ENCODE peak calls at places on chromosomes 12 and 14, in four cellular contexts. One of them, this sample, is unnamed.

GRCh38 chr12:28793767-28794166 is 355.3 kb upstream of the FAR2 start:
- DNase-seq in SK-N-SH: no peak
- DNase-seq in K562: no peak
- DNase-seq in HepG2: no peak
- DNase-seq in this sample: no peak

GRCh38 chr12:98758331-98758730 is 113.2 kb downstream of the APAF1 start:
- DNase-seq in SK-N-SH: no peak
- DNase-seq in HepG2: no peak
- DNase-seq in K562: no peak
- DNase-seq in this sample: no peak

GRCh38 chr12:43578782-43579181 is 26.8 kb upstream of the ADAMTS20 start:
- DNase-seq in SK-N-SH: no peak
- DNase-seq in HepG2: no peak
- DNase-seq in K562: no peak
- DNase-seq in this sample: no peak

GRCh38 chr12:104462931-104463339 is 6.2 kb downstream of the CHST11 start:
- DNase-seq in HepG2: no peak
- DNase-seq in SK-N-SH: no peak
- DNase-seq in K562: no peak
- DNase-seq in this sample: peak

GRCh38 chr12:76785407-76785806 is 21.5 kb downstream of the ZDHHC17 start:
- DNase-seq in K562: no peak
- DNase-seq in HepG2: no peak
- DNase-seq in SK-N-SH: no peak
- DNase-seq in this sample: no peak

GRCh38 chr14:60245316-60246177 is 3.5 kb upstream of the PPM1A start:
- DNase-seq in SK-N-SH: no peak
- DNase-seq in HepG2: no peak
- DNase-seq in K562: no peak
- DNase-seq in this sample: no peak

GRCh38 chr12:56071648-56072047 is 8.3 kb upstream of the ERBB3 start:
- DNase-seq in K562: no peak
- DNase-seq in HepG2: peak
- DNase-seq in SK-N-SH: no peak
- DNase-seq in this sample: no peak

GRCh38 chr12:7352661-7353060 is 48.8 kb downstream of the ACSM4 start:
- DNase-seq in HepG2: no peak
- DNase-seq in K562: no peak
- DNase-seq in SK-N-SH: no peak
- DNase-seq in this sample: no peak

GRCh38 chr12:41122894-41123293 is 65.2 kb upstream of the PDZRN4 start:
- DNase-seq in SK-N-SH: no peak
- DNase-seq in K562: no peak
- DNase-seq in HepG2: no peak
- DNase-seq in this sample: no peak

GRCh38 chr14:100677925-100678765 is 48.5 kb upstream of the DLK1 start:
- DNase-seq in K562: peak
- DNase-seq in SK-N-SH: peak
- DNase-seq in HepG2: no peak
- DNase-seq in this sample: peak

GRCh38 chr14:52365071-52365470 is 51.0 kb downstream of the PTGER2 start:
- DNase-seq in K562: no peak
- DNase-seq in SK-N-SH: no peak
- DNase-seq in HepG2: no peak
- DNase-seq in this sample: no peak

GRCh38 chr12:62720661-62721330 is 214.2 kb downstream of the PPM1H start:
- DNase-seq in SK-N-SH: no peak
- DNase-seq in K562: no peak
- DNase-seq in HepG2: no peak
- DNase-seq in this sample: no peak

GRCh38 chr12:116924558-116925453 is 14.1 kb downstream of the FBXW8 start:
- DNase-seq in SK-N-SH: no peak
- DNase-seq in K562: no peak
- DNase-seq in HepG2: peak
- DNase-seq in this sample: no peak

GRCh38 chr12:2960432-2960956 is 1.3 kb downstream of the TEAD4 start:
- DNase-seq in HepG2: peak
- DNase-seq in K562: no peak
- DNase-seq in SK-N-SH: no peak
- DNase-seq in this sample: no peak

GRCh38 chr14:50559990-50560928 is at the start of gene ATL1:
- DNase-seq in SK-N-SH: peak
- DNase-seq in HepG2: no peak
- DNase-seq in K562: peak
- DNase-seq in this sample: peak

GRCh38 chr12:52677671-52678070 is 2.5 kb downstream of the KRT1 start:
- DNase-seq in SK-N-SH: no peak
- DNase-seq in K562: no peak
- DNase-seq in HepG2: no peak
- DNase-seq in this sample: no peak

GRCh38 chr14:50501642-50502041 is 30.7 kb downstream of the MAP4K5 start:
- DNase-seq in K562: no peak
- DNase-seq in SK-N-SH: no peak
- DNase-seq in HepG2: no peak
- DNase-seq in this sample: no peak

GRCh38 chr12:104588048-104588942 is 131.5 kb downstream of the CHST11 start:
- DNase-seq in SK-N-SH: no peak
- DNase-seq in K562: no peak
- DNase-seq in HepG2: no peak
- DNase-seq in this sample: no peak

GRCh38 chr14:60222820-60223219 is 26.2 kb upstream of the PPM1A start:
- DNase-seq in SK-N-SH: no peak
- DNase-seq in K562: no peak
- DNase-seq in HepG2: no peak
- DNase-seq in this sample: no peak

GRCh38 chr12:3186546-3187237 is 109.5 kb downstream of the TSPAN9 start:
- DNase-seq in K562: no peak
- DNase-seq in HepG2: no peak
- DNase-seq in SK-N-SH: no peak
- DNase-seq in this sample: no peak

GRCh38 chr14:91647817-91648216 is 84.1 kb downstream of the CATSPERB start:
- DNase-seq in HepG2: no peak
- DNase-seq in SK-N-SH: no peak
- DNase-seq in K562: no peak
- DNase-seq in this sample: no peak

GRCh38 chr12:52691076-52691764 is 11.0 kb upstream of the KRT1 start:
- DNase-seq in HepG2: no peak
- DNase-seq in SK-N-SH: peak
- DNase-seq in K562: peak
- DNase-seq in this sample: no peak

GRCh38 chr14:77488558-77488957 is 10.1 kb downstream of the ISM2 start:
- DNase-seq in HepG2: no peak
- DNase-seq in K562: no peak
- DNase-seq in SK-N-SH: no peak
- DNase-seq in this sample: no peak

GRCh38 chr12:107645630-107646333 is 39.8 kb upstream of the PWP1 start:
- DNase-seq in HepG2: no peak
- DNase-seq in SK-N-SH: peak
- DNase-seq in K562: no peak
- DNase-seq in this sample: no peak

GRCh38 chr14:104735830-104736642 is 12.0 kb downstream of the ADSS1 start:
- DNase-seq in SK-N-SH: peak
- DNase-seq in K562: no peak
- DNase-seq in HepG2: peak
- DNase-seq in this sample: no peak

GRCh38 chr12:128933039-128933438 is 79.8 kb downstream of the GLT1D1 start:
- DNase-seq in HepG2: no peak
- DNase-seq in K562: peak
- DNase-seq in SK-N-SH: no peak
- DNase-seq in this sample: no peak

GRCh38 chr14:52067873-52068740 is 752 bp downstream of the NID2 start:
- DNase-seq in SK-N-SH: peak
- DNase-seq in HepG2: no peak
- DNase-seq in K562: no peak
- DNase-seq in this sample: no peak

GRCh38 chr12:94694732-94695131 is 44.4 kb upstream of the TMCC3 start:
- DNase-seq in HepG2: no peak
- DNase-seq in SK-N-SH: no peak
- DNase-seq in K562: no peak
- DNase-seq in this sample: no peak

DNA sequence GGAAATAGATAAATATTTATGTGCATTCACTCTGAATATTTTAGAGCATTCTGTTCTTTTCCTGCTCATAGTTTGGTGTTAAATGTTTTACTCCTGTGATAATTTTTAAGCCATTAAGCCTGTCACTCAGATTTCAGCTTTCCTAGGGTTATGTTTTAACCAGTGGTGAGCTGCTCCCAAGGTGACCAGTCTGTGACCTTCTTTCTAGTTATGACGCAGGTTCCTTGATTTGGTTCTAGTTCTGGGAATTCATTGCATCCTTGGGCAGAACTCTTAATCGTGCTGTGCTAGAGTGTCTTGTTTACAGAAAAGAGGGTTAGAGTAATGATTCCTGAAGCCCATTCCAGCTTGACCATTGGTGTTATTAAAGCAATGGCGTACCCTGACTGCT is 2.2 kb downstream of the GABARAPL1 start:
- DNase-seq in K562: no peak
- DNase-seq in HepG2: no peak
- DNase-seq in SK-N-SH: no peak
- DNase-seq in this sample: no peak
- TF ChIP-seq GABPA in K562: no peak
- TF ChIP-seq GABPA in HepG2: no peak
- TF ChIP-seq GABPA in SK-N-SH: no peak
- TF ChIP-seq GABPA in this sample: no peak

DNA sequence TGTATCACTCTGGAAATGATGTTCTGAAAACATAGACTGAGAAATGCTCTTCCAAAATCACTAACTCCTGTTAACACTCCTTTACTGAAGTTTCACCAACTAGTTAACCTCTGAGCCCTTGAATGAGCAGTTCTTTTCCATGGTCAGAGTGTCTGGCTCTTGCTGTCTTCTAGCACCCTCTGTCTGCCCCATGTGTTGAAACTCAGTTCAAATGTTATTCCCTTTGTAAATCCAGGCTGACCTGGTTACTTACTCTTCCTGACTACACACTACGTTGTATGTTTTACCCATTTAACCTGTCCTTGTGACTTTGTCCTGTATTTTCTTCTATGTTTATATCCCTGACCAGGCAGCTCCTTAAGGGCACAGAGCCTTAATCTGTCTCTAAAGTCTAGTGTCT is 388.9 kb upstream of the RPL10L start:
- DNase-seq in HepG2: peak
- DNase-seq in K562: no peak
- DNase-seq in SK-N-SH: no peak
- DNase-seq in this sample: no peak
- TF ChIP-seq CTCF in HepG2: peak
- TF ChIP-seq CTCF in K562: no peak
- TF ChIP-seq CTCF in SK-N-SH: no peak
- TF ChIP-seq CTCF in this sample: no peak

GRCh38 chr14:90429236-90429635 is 32.4 kb downstream of the CALM1 start:
- DNase-seq in HepG2: no peak
- DNase-seq in K562: no peak
- DNase-seq in SK-N-SH: no peak
- DNase-seq in this sample: no peak
- TF ChIP-seq GABPA in HepG2: no peak
- TF ChIP-seq GABPA in K562: no peak
- TF ChIP-seq GABPA in SK-N-SH: no peak
- TF ChIP-seq GABPA in this sample: no peak

DNA sequence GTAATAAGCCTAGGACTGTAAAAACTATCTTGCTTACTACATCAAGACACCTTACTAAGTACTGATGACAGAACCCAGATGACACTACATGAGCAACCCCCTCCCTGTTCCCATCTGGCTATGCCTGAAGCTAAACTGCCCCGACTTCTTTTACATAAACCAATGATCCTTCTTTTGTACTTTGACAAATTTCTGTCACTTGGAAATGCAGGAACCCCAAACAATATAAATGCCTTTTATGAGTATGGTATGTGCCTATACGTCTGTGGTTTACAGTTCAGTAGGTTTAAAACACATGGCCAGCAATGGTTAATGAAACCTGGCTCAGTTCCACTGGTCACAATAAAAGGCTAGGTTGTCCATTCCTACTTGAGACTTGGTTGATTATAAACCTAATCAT is 6.1 kb downstream of the SYCP3 start:
- DNase-seq in SK-N-SH: no peak
- DNase-seq in HepG2: no peak
- DNase-seq in K562: no peak
- DNase-seq in this sample: no peak
- TF ChIP-seq CTCF in SK-N-SH: no peak
- TF ChIP-seq CTCF in HepG2: no peak
- TF ChIP-seq CTCF in K562: no peak
- TF ChIP-seq CTCF in this sample: no peak

GRCh38 chr14:55127491-55127951 is 1.5 kb upstream of the LGALS3 start:
- DNase-seq in SK-N-SH: no peak
- DNase-seq in K562: no peak
- DNase-seq in HepG2: no peak
- DNase-seq in this sample: no peak

GRCh38 chr14:55130194-55130550 is 1.1 kb downstream of the LGALS3 start:
- DNase-seq in SK-N-SH: no peak
- DNase-seq in K562: no peak
- DNase-seq in HepG2: peak
- DNase-seq in this sample: no peak

GRCh38 chr14:55129086-55129427 is at the start of gene LGALS3:
- DNase-seq in K562: peak
- DNase-seq in HepG2: no peak
- DNase-seq in SK-N-SH: peak
- DNase-seq in this sample: no peak

GRCh38 chr14:55128386-55129085 is 516 bp upstream of the LGALS3 start:
- DNase-seq in HepG2: no peak
- DNase-seq in SK-N-SH: no peak
- DNase-seq in K562: no peak
- DNase-seq in this sample: no peak

DNA sequence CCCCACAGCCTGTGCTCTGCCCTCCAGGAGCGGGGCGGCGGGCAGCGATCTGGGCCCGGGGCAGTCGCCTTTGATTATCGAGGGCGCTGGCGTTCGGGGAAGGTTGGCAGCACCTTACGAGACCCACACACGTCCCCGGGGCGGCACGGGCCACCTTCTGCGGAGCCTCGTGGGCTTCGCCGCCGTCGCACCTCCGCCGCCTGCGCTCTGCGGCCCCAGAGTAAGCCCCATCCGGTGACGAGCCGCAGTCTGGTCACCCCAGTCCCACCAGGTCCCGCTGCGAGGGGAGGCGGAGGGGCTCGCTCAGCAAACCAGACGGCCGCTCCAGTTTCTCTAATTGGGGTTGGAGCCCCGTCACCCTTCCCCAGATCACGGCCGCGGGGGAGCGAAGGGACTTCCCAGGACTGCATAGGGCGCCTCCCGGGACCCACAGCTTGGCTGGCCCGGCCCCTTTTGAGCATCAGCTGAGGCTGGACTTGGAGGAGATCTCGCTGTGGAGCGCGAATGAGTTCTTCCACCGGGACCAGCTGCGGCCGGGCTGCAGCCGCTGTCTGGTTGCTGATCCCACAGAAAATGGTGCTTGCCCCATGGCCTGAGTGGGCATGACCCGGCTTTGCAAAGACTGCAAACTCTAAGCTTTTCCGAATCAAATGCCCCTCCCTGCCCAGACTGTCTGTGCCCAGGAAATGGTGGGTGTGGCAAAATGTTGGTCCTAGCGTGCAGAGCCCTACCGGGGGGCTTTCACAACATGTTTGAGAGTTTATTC is 559 bp downstream of the LGALS3 start:
- DNase-seq in SK-N-SH: peak
- DNase-seq in HepG2: peak
- DNase-seq in K562: peak
- DNase-seq in this sample: no peak
- TF ChIP-seq GABPA in SK-N-SH: no peak
- TF ChIP-seq GABPA in HepG2: no peak
- TF ChIP-seq GABPA in K562: no peak
- TF ChIP-seq GABPA in this sample: no peak